ENCODE peak calls at places on chromosome 12, in five cellular contexts. S, X, Y, T and O are unnamed samples.

GRCh38 chr12:111418594-111418880 is 12.8 kb downstream of the SH2B3 start:
- DNase-seq in S (no peak), X (no peak), Y (no peak), T (no peak), O (no peak)

GRCh38 chr12:52632656-52633055 is 14.3 kb upstream of the KRT73 start:
- DNase-seq in S (peak), X (no peak), Y (no peak), T (peak), O (no peak)

GRCh38 chr12:62211510-62211909 is 48.7 kb upstream of the USP15 start:
- DNase-seq in S (no peak), X (no peak), Y (no peak), T (no peak), O (peak)

GRCh38 chr12:113831016-113831415 is 135.1 kb downstream of the RBM19 start:
- DNase-seq in S (no peak), X (no peak), Y (no peak), T (no peak), O (no peak)

GRCh38 chr12:128908254-128908653 is 55.0 kb downstream of the GLT1D1 start:
- DNase-seq in S (no peak), X (no peak), Y (no peak), T (no peak), O (no peak)

GRCh38 chr12:89212339-89212771 is 139.9 kb downstream of the DUSP6 start:
- DNase-seq in S (no peak), X (no peak), Y (no peak), T (no peak), O (peak)

GRCh38 chr12:49903351-49903699 is 375 bp downstream of the FAIM2 start:
- DNase-seq in S (no peak), X (no peak), Y (no peak), T (no peak), O (no peak)

GRCh38 chr12:92533280-92533890 is 169.4 kb upstream of the PLEKHG7 start:
- DNase-seq in S (no peak), X (no peak), Y (no peak), T (no peak), O (no peak)

GRCh38 chr12:72872986-72873385 is 600.8 kb downstream of the TRHDE start:
- DNase-seq in S (no peak), X (no peak), Y (no peak), T (no peak), O (no peak)

GRCh38 chr12:108308432-108308831 is 30.7 kb downstream of the CMKLR1 start:
- DNase-seq in S (no peak), X (no peak), Y (no peak), T (no peak), O (no peak)

GRCh38 chr12:3190101-3190500 is 112.9 kb downstream of the TSPAN9 start:
- DNase-seq in S (no peak), X (no peak), Y (no peak), T (no peak), O (no peak)

GRCh38 chr12:6998708-6999451 is 19.4 kb downstream of the LPCAT3 start:
- DNase-seq in S (no peak), X (no peak), Y (no peak), T (no peak), O (peak)
- H3K4me3 ChIP-seq in S (no peak), X (no peak), Y (no peak), T (no peak), O (no peak)

DNA sequence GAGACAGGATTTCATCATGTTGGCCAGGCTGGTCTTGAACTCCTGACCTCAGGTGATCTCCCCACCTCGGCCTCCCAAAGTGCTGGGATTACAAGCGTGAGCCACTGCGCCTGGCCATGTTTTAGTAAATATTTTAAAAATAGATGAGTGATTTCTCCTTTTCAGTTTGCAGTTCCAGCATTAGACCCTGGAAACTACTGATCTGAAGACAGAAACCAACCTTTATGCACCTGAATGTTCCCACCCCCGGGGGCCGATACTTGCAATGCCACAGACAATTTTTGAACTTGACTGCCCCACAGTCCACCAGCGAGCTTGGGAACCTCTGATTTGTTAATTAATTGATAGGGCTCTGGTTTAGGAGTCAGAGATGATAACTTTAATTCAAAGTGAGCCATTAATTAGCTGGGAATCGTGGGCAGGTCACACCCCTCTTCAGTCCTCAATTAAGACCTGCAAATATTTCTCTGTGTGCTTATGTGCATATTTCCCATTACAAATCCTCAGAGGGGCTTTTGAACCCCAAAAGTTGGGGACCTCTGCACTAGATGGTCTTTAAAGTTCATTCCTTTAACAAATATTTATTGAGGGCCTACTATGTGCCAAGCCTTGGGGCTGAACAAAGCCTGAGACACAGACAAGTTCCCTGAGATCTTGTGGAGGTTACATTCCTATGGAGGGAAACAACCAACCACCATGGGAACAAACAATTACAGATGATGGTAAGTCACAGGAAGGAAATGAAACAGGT is 4.1 kb upstream of the TMEM120B start:
- DNase-seq in S (no peak), X (no peak), Y (no peak), T (no peak), O (no peak)
- H3K4me3 ChIP-seq in S (no peak), X (no peak), Y (no peak), T (no peak), O (no peak)

DNA sequence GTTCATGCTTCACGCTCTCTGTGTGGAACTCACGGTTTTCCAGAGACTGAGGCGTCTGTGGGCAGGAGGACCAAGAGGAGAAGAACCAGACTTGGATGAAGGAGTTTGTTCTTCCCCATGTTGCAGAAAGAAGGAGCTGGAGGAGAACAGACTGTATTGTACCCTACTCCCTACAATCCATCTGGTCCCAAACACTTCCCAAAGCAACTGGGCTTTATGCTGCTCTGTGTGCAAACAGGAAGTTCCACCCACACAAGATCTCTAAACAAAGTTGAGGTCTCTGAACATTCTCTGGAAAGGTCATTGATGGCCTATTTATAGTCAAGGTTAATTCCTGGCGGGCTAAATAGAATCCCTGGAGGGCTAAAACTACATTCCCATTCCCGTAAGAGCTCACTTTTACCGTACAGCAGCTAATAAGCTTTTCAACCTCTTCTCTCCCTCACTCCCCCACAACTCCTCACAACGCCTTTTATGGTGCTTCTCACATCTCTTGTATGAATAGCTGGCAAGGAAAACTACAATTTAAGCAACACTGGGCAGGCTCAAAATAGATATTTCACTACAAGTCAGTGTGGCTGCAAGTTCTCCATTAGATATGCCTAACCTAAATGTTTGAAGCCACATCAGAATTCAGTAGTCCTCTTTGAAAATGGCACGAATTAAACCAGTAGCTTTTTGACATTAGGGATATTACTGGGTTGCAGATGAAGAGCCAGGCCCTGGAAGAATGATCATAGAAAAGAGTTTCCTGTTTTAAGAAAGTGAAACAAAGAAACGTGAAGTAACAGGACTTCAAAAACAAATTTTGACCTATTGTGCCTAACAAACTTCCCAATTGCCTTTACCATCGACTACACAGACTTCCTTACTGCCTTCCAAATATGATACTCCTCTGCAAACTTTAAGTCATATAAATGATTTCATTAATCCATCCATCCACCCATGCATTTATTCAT is at the start of gene A2M:
- DNase-seq in S (no peak), X (no peak), Y (no peak), T (no peak), O (no peak)
- H3K4me3 ChIP-seq in S (peak), X (no peak), Y (no peak), T (peak), O (no peak)

DNA sequence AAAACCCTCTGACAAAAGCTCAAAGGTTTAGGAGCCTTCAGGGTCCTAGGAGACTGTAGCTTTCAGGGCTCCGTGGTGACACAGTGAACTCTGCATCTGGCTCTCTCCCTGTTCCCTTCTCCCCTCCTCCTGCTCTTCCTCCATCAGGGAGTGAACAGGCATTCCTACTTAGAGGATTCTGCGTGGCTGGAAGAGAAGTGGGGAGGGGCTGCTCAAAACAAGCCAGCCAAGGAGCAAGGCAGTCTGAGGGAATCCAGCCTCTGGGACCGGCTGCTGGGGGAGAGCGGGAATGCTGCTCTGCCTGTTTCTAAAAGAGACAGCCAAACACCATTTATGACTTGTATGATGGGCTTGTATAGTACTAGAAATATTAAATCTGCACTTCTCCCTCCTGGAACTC is 49.5 kb downstream of the RBMS2 start:
- DNase-seq in S (no peak), X (no peak), Y (no peak), T (no peak), O (no peak)
- H3K4me3 ChIP-seq in S (no peak), X (no peak), Y (no peak), T (no peak), O (no peak)

GRCh38 chr12:69550951-69551350 is 34.3 kb upstream of the CCT2 start:
- DNase-seq in S (no peak), X (no peak), Y (no peak), T (no peak), O (no peak)

GRCh38 chr12:69556383-69556782 is 28.9 kb upstream of the CCT2 start:
- DNase-seq in S (no peak), X (no peak), Y (no peak), T (no peak), O (no peak)

GRCh38 chr12:69553626-69554248 is 31.5 kb upstream of the CCT2 start:
- DNase-seq in S (no peak), X (no peak), Y (no peak), T (no peak), O (peak)

GRCh38 chr12:69555461-69555860 is 29.8 kb upstream of the CCT2 start:
- DNase-seq in S (no peak), X (no peak), Y (no peak), T (no peak), O (peak)
- H3K4me3 ChIP-seq in S (no peak), X (no peak), Y (no peak), T (no peak), O (no peak)